ENCODE peak calls at places on chromosomes 16 and 17, in nine cellular contexts. One of them, this sample, is unnamed.

GRCh38 chr17:73855933-73856332 is 211.7 kb upstream of the SDK2 start:
- DNase-seq in SK-N-SH: no peak
- DNase-seq in B cell: no peak
- DNase-seq in SW 1271: no peak
- DNase-seq in retina: no peak
- DNase-seq in left cardiac atrium: no peak
- DNase-seq in activated T-helper 2 cell treated with anti-CD3 and anti-CD28 coated beads, Interferon-gamma antibody, Interleukin-2, Interleukin-4, amounts not matched to agents 10 μg/mL and 5 μg/mL and 100 μg/mL, durations not matched to agents 14 hours and 24 hours and 36 hours: no peak
- DNase-seq in heart right ventricle: peak; percentile 9
- DNase-seq in HAP-1: no peak
- DNase-seq in this sample: no peak

GRCh38 chr16:86516618-86517003 is 6.3 kb downstream of the FOXF1 start:
- DNase-seq in B cell: no peak
- DNase-seq in heart right ventricle: no peak
- DNase-seq in SK-N-SH: no peak
- DNase-seq in HAP-1: no peak
- DNase-seq in activated T-helper 2 cell treated with anti-CD3 and anti-CD28 coated beads, Interferon-gamma antibody, Interleukin-2, Interleukin-4, amounts not matched to agents 10 μg/mL and 5 μg/mL and 100 μg/mL, durations not matched to agents 14 hours and 24 hours and 36 hours: no peak
- DNase-seq in retina: peak; percentile 50
- DNase-seq in SW 1271: no peak
- DNase-seq in left cardiac atrium: no peak
- DNase-seq in this sample: no peak

GRCh38 chr17:73424571-73424970 is 112.8 kb upstream of the CDC42EP4 start:
- DNase-seq in retina: no peak
- DNase-seq in SK-N-SH: no peak
- DNase-seq in B cell: no peak
- DNase-seq in heart right ventricle: no peak
- DNase-seq in HAP-1: no peak
- DNase-seq in activated T-helper 2 cell treated with anti-CD3 and anti-CD28 coated beads, Interferon-gamma antibody, Interleukin-2, Interleukin-4, amounts not matched to agents 10 μg/mL and 5 μg/mL and 100 μg/mL, durations not matched to agents 14 hours and 24 hours and 36 hours: no peak
- DNase-seq in left cardiac atrium: no peak
- DNase-seq in SW 1271: no peak
- DNase-seq in this sample: no peak

GRCh38 chr16:53864819-53865491 is 161.0 kb downstream of the FTO start:
- DNase-seq in heart right ventricle: no peak
- DNase-seq in SW 1271: no peak
- DNase-seq in SK-N-SH: no peak
- DNase-seq in B cell: no peak
- DNase-seq in left cardiac atrium: no peak
- DNase-seq in HAP-1: no peak
- DNase-seq in activated T-helper 2 cell treated with anti-CD3 and anti-CD28 coated beads, Interferon-gamma antibody, Interleukin-2, Interleukin-4, amounts not matched to agents 10 μg/mL and 5 μg/mL and 100 μg/mL, durations not matched to agents 14 hours and 24 hours and 36 hours: no peak
- DNase-seq in retina: no peak
- DNase-seq in this sample: no peak

GRCh38 chr17:39167492-39167891 is 1.5 kb upstream of the ARL5C start:
- DNase-seq in B cell: no peak
- DNase-seq in HAP-1: no peak
- DNase-seq in retina: no peak
- DNase-seq in left cardiac atrium: no peak
- DNase-seq in SK-N-SH: no peak
- DNase-seq in heart right ventricle: peak; percentile 51
- DNase-seq in SW 1271: no peak
- DNase-seq in activated T-helper 2 cell treated with anti-CD3 and anti-CD28 coated beads, Interferon-gamma antibody, Interleukin-2, Interleukin-4, amounts not matched to agents 10 μg/mL and 5 μg/mL and 100 μg/mL, durations not matched to agents 14 hours and 24 hours and 36 hours: no peak
- DNase-seq in this sample: peak; percentile 88

GRCh38 chr17:38981640-38982039 is 14.4 kb upstream of the FBXO47 start:
- DNase-seq in B cell: no peak
- DNase-seq in SW 1271: no peak
- DNase-seq in activated T-helper 2 cell treated with anti-CD3 and anti-CD28 coated beads, Interferon-gamma antibody, Interleukin-2, Interleukin-4, amounts not matched to agents 10 μg/mL and 5 μg/mL and 100 μg/mL, durations not matched to agents 14 hours and 24 hours and 36 hours: no peak
- DNase-seq in retina: no peak
- DNase-seq in SK-N-SH: no peak
- DNase-seq in HAP-1: no peak
- DNase-seq in heart right ventricle: no peak
- DNase-seq in left cardiac atrium: no peak
- DNase-seq in this sample: no peak

GRCh38 chr16:12971216-12971615 is 69.8 kb downstream of the SHISA9 start:
- DNase-seq in SK-N-SH: peak; percentile 34
- DNase-seq in B cell: no peak
- DNase-seq in heart right ventricle: peak; percentile 11
- DNase-seq in retina: peak; percentile 57
- DNase-seq in left cardiac atrium: peak; percentile 29
- DNase-seq in activated T-helper 2 cell treated with anti-CD3 and anti-CD28 coated beads, Interferon-gamma antibody, Interleukin-2, Interleukin-4, amounts not matched to agents 10 μg/mL and 5 μg/mL and 100 μg/mL, durations not matched to agents 14 hours and 24 hours and 36 hours: no peak
- DNase-seq in HAP-1: no peak
- DNase-seq in SW 1271: no peak
- DNase-seq in this sample: no peak

GRCh38 chr17:16027708-16028584 is 28.3 kb downstream of the TTC19 start:
- DNase-seq in SW 1271: peak; percentile 92
- DNase-seq in HAP-1: no peak
- DNase-seq in B cell: no peak
- DNase-seq in retina: no peak
- DNase-seq in activated T-helper 2 cell treated with anti-CD3 and anti-CD28 coated beads, Interferon-gamma antibody, Interleukin-2, Interleukin-4, amounts not matched to agents 10 μg/mL and 5 μg/mL and 100 μg/mL, durations not matched to agents 14 hours and 24 hours and 36 hours: peak; percentile 15
- DNase-seq in left cardiac atrium: no peak
- DNase-seq in SK-N-SH: no peak
- DNase-seq in heart right ventricle: no peak
- DNase-seq in this sample: no peak

GRCh38 chr16:22191966-22192260 is 14.2 kb upstream of the EEF2K start:
- DNase-seq in retina: peak; percentile 30
- DNase-seq in B cell: no peak
- DNase-seq in HAP-1: peak; percentile 45
- DNase-seq in heart right ventricle: peak; percentile 34
- DNase-seq in SW 1271: no peak
- DNase-seq in left cardiac atrium: no peak
- DNase-seq in activated T-helper 2 cell treated with anti-CD3 and anti-CD28 coated beads, Interferon-gamma antibody, Interleukin-2, Interleukin-4, amounts not matched to agents 10 μg/mL and 5 μg/mL and 100 μg/mL, durations not matched to agents 14 hours and 24 hours and 36 hours: peak; percentile 33
- DNase-seq in SK-N-SH: no peak
- DNase-seq in this sample: no peak

GRCh38 chr17:58007781-58008706 is 998 bp upstream of the SRSF1 start:
- DNase-seq in retina: no peak
- DNase-seq in HAP-1: no peak
- DNase-seq in SW 1271: no peak
- DNase-seq in SK-N-SH: peak; percentile 45
- DNase-seq in B cell: no peak
- DNase-seq in left cardiac atrium: no peak
- DNase-seq in activated T-helper 2 cell treated with anti-CD3 and anti-CD28 coated beads, Interferon-gamma antibody, Interleukin-2, Interleukin-4, amounts not matched to agents 10 μg/mL and 5 μg/mL and 100 μg/mL, durations not matched to agents 14 hours and 24 hours and 36 hours: no peak
- DNase-seq in heart right ventricle: no peak
- DNase-seq in this sample: no peak

GRCh38 chr16:89332248-89333245 is 115.0 kb downstream of the ZNF778 start:
- DNase-seq in SK-N-SH: no peak
- DNase-seq in activated T-helper 2 cell treated with anti-CD3 and anti-CD28 coated beads, Interferon-gamma antibody, Interleukin-2, Interleukin-4, amounts not matched to agents 10 μg/mL and 5 μg/mL and 100 μg/mL, durations not matched to agents 14 hours and 24 hours and 36 hours: no peak
- DNase-seq in heart right ventricle: no peak
- DNase-seq in HAP-1: no peak
- DNase-seq in left cardiac atrium: peak; percentile 20
- DNase-seq in retina: no peak
- DNase-seq in B cell: no peak
- DNase-seq in SW 1271: no peak
- DNase-seq in this sample: no peak

GRCh38 chr17:78670850-78671291 is 93.7 kb upstream of the DNAH17 start:
- DNase-seq in SW 1271: no peak
- DNase-seq in left cardiac atrium: no peak
- DNase-seq in heart right ventricle: no peak
- DNase-seq in B cell: no peak
- DNase-seq in HAP-1: no peak
- DNase-seq in activated T-helper 2 cell treated with anti-CD3 and anti-CD28 coated beads, Interferon-gamma antibody, Interleukin-2, Interleukin-4, amounts not matched to agents 10 μg/mL and 5 μg/mL and 100 μg/mL, durations not matched to agents 14 hours and 24 hours and 36 hours: no peak
- DNase-seq in SK-N-SH: no peak
- DNase-seq in retina: no peak
- DNase-seq in this sample: no peak

GRCh38 chr17:4109424-4109823 is 33.4 kb downstream of the ZZEF1 start:
- DNase-seq in SW 1271: no peak
- DNase-seq in left cardiac atrium: no peak
- DNase-seq in SK-N-SH: no peak
- DNase-seq in activated T-helper 2 cell treated with anti-CD3 and anti-CD28 coated beads, Interferon-gamma antibody, Interleukin-2, Interleukin-4, amounts not matched to agents 10 μg/mL and 5 μg/mL and 100 μg/mL, durations not matched to agents 14 hours and 24 hours and 36 hours: no peak
- DNase-seq in heart right ventricle: no peak
- DNase-seq in B cell: no peak
- DNase-seq in retina: no peak
- DNase-seq in HAP-1: no peak
- DNase-seq in this sample: no peak

GRCh38 chr16:11164482-11165270 is 91.3 kb downstream of the SOCS1 start:
- DNase-seq in left cardiac atrium: no peak
- DNase-seq in B cell: no peak
- DNase-seq in HAP-1: no peak
- DNase-seq in heart right ventricle: no peak
- DNase-seq in SK-N-SH: no peak
- DNase-seq in retina: no peak
- DNase-seq in activated T-helper 2 cell treated with anti-CD3 and anti-CD28 coated beads, Interferon-gamma antibody, Interleukin-2, Interleukin-4, amounts not matched to agents 10 μg/mL and 5 μg/mL and 100 μg/mL, durations not matched to agents 14 hours and 24 hours and 36 hours: no peak
- DNase-seq in SW 1271: no peak
- DNase-seq in this sample: no peak

GRCh38 chr16:1610841-1611653 is 825 bp downstream of the IFT140 start:
- DNase-seq in SK-N-SH: no peak
- DNase-seq in SW 1271: no peak
- DNase-seq in retina: no peak
- DNase-seq in left cardiac atrium: no peak
- DNase-seq in activated T-helper 2 cell treated with anti-CD3 and anti-CD28 coated beads, Interferon-gamma antibody, Interleukin-2, Interleukin-4, amounts not matched to agents 10 μg/mL and 5 μg/mL and 100 μg/mL, durations not matched to agents 14 hours and 24 hours and 36 hours: no peak
- DNase-seq in HAP-1: no peak
- DNase-seq in heart right ventricle: no peak
- DNase-seq in B cell: no peak
- DNase-seq in this sample: no peak

GRCh38 chr16:25317732-25318316 is 60.2 kb upstream of the ZKSCAN2 start:
- DNase-seq in SW 1271: no peak
- DNase-seq in retina: no peak
- DNase-seq in HAP-1: no peak
- DNase-seq in left cardiac atrium: no peak
- DNase-seq in B cell: no peak
- DNase-seq in heart right ventricle: no peak
- DNase-seq in SK-N-SH: no peak
- DNase-seq in activated T-helper 2 cell treated with anti-CD3 and anti-CD28 coated beads, Interferon-gamma antibody, Interleukin-2, Interleukin-4, amounts not matched to agents 10 μg/mL and 5 μg/mL and 100 μg/mL, durations not matched to agents 14 hours and 24 hours and 36 hours: no peak
- DNase-seq in this sample: no peak

GRCh38 chr17:63480826-63481487 is 4.1 kb downstream of the ACE start:
- DNase-seq in activated T-helper 2 cell treated with anti-CD3 and anti-CD28 coated beads, Interferon-gamma antibody, Interleukin-2, Interleukin-4, amounts not matched to agents 10 μg/mL and 5 μg/mL and 100 μg/mL, durations not matched to agents 14 hours and 24 hours and 36 hours: no peak
- DNase-seq in SK-N-SH: peak; percentile 75
- DNase-seq in left cardiac atrium: no peak
- DNase-seq in retina: no peak
- DNase-seq in SW 1271: no peak
- DNase-seq in heart right ventricle: no peak
- DNase-seq in B cell: no peak
- DNase-seq in HAP-1: no peak
- DNase-seq in this sample: no peak

GRCh38 chr17:11240041-11240801 is 792 bp upstream of the SHISA6 start:
- DNase-seq in retina: peak; percentile 79
- DNase-seq in SW 1271: no peak
- DNase-seq in B cell: no peak
- DNase-seq in heart right ventricle: peak; percentile 13
- DNase-seq in HAP-1: no peak
- DNase-seq in left cardiac atrium: no peak
- DNase-seq in SK-N-SH: peak; percentile 54
- DNase-seq in activated T-helper 2 cell treated with anti-CD3 and anti-CD28 coated beads, Interferon-gamma antibody, Interleukin-2, Interleukin-4, amounts not matched to agents 10 μg/mL and 5 μg/mL and 100 μg/mL, durations not matched to agents 14 hours and 24 hours and 36 hours: no peak
- DNase-seq in this sample: no peak

GRCh38 chr17:73767696-73768095 is 123.5 kb upstream of the SDK2 start:
- DNase-seq in B cell: no peak
- DNase-seq in HAP-1: no peak
- DNase-seq in retina: no peak
- DNase-seq in SW 1271: no peak
- DNase-seq in left cardiac atrium: no peak
- DNase-seq in SK-N-SH: no peak
- DNase-seq in activated T-helper 2 cell treated with anti-CD3 and anti-CD28 coated beads, Interferon-gamma antibody, Interleukin-2, Interleukin-4, amounts not matched to agents 10 μg/mL and 5 μg/mL and 100 μg/mL, durations not matched to agents 14 hours and 24 hours and 36 hours: no peak
- DNase-seq in heart right ventricle: no peak
- DNase-seq in this sample: no peak

GRCh38 chr16:85768225-85768624 is 17.3 kb upstream of the C16orf74 start:
- DNase-seq in heart right ventricle: no peak
- DNase-seq in activated T-helper 2 cell treated with anti-CD3 and anti-CD28 coated beads, Interferon-gamma antibody, Interleukin-2, Interleukin-4, amounts not matched to agents 10 μg/mL and 5 μg/mL and 100 μg/mL, durations not matched to agents 14 hours and 24 hours and 36 hours: no peak
- DNase-seq in left cardiac atrium: no peak
- DNase-seq in SK-N-SH: no peak
- DNase-seq in retina: no peak
- DNase-seq in B cell: no peak
- DNase-seq in HAP-1: no peak
- DNase-seq in SW 1271: no peak
- DNase-seq in this sample: no peak

GRCh38 chr17:72362466-72363335 is 241.9 kb downstream of the SOX9 start:
- DNase-seq in B cell: no peak
- DNase-seq in heart right ventricle: no peak
- DNase-seq in activated T-helper 2 cell treated with anti-CD3 and anti-CD28 coated beads, Interferon-gamma antibody, Interleukin-2, Interleukin-4, amounts not matched to agents 10 μg/mL and 5 μg/mL and 100 μg/mL, durations not matched to agents 14 hours and 24 hours and 36 hours: no peak
- DNase-seq in left cardiac atrium: no peak
- DNase-seq in HAP-1: no peak
- DNase-seq in retina: no peak
- DNase-seq in SW 1271: no peak
- DNase-seq in SK-N-SH: no peak
- DNase-seq in this sample: no peak

GRCh38 chr17:1940810-1941185 is 84.3 kb downstream of the RTN4RL1 start:
- DNase-seq in retina: peak; percentile 73
- DNase-seq in HAP-1: no peak
- DNase-seq in heart right ventricle: no peak
- DNase-seq in SK-N-SH: no peak
- DNase-seq in left cardiac atrium: no peak
- DNase-seq in B cell: no peak
- DNase-seq in SW 1271: no peak
- DNase-seq in activated T-helper 2 cell treated with anti-CD3 and anti-CD28 coated beads, Interferon-gamma antibody, Interleukin-2, Interleukin-4, amounts not matched to agents 10 μg/mL and 5 μg/mL and 100 μg/mL, durations not matched to agents 14 hours and 24 hours and 36 hours: no peak
- DNase-seq in this sample: no peak

GRCh38 chr17:42422958-42423712 is at the start of gene CAVIN1:
- DNase-seq in SK-N-SH: peak; percentile 83
- DNase-seq in left cardiac atrium: peak; percentile 99
- DNase-seq in heart right ventricle: peak; percentile 100
- DNase-seq in retina: peak; percentile 65
- DNase-seq in SW 1271: peak; percentile 89
- DNase-seq in B cell: peak; percentile 59
- DNase-seq in HAP-1: peak; percentile 98
- DNase-seq in activated T-helper 2 cell treated with anti-CD3 and anti-CD28 coated beads, Interferon-gamma antibody, Interleukin-2, Interleukin-4, amounts not matched to agents 10 μg/mL and 5 μg/mL and 100 μg/mL, durations not matched to agents 14 hours and 24 hours and 36 hours: peak; percentile 14
- DNase-seq in this sample: peak; percentile 40

GRCh38 chr16:17412221-17412620 is 58.5 kb downstream of the XYLT1 start:
- DNase-seq in retina: no peak
- DNase-seq in activated T-helper 2 cell treated with anti-CD3 and anti-CD28 coated beads, Interferon-gamma antibody, Interleukin-2, Interleukin-4, amounts not matched to agents 10 μg/mL and 5 μg/mL and 100 μg/mL, durations not matched to agents 14 hours and 24 hours and 36 hours: no peak
- DNase-seq in B cell: no peak
- DNase-seq in SK-N-SH: no peak
- DNase-seq in heart right ventricle: no peak
- DNase-seq in SW 1271: no peak
- DNase-seq in left cardiac atrium: no peak
- DNase-seq in HAP-1: no peak
- DNase-seq in this sample: no peak

GRCh38 chr16:73170587-73170986 is 122.7 kb upstream of the ZFHX3 start:
- DNase-seq in SK-N-SH: peak; percentile 53
- DNase-seq in activated T-helper 2 cell treated with anti-CD3 and anti-CD28 coated beads, Interferon-gamma antibody, Interleukin-2, Interleukin-4, amounts not matched to agents 10 μg/mL and 5 μg/mL and 100 μg/mL, durations not matched to agents 14 hours and 24 hours and 36 hours: no peak
- DNase-seq in HAP-1: peak; percentile 44
- DNase-seq in SW 1271: no peak
- DNase-seq in B cell: no peak
- DNase-seq in retina: peak; percentile 27
- DNase-seq in left cardiac atrium: no peak
- DNase-seq in heart right ventricle: peak; percentile 30
- DNase-seq in this sample: no peak

GRCh38 chr16:12901204-12901596 is 198 bp upstream of the SHISA9 start:
- DNase-seq in retina: peak; percentile 78
- DNase-seq in left cardiac atrium: no peak
- DNase-seq in HAP-1: no peak
- DNase-seq in SK-N-SH: peak; percentile 37
- DNase-seq in B cell: no peak
- DNase-seq in activated T-helper 2 cell treated with anti-CD3 and anti-CD28 coated beads, Interferon-gamma antibody, Interleukin-2, Interleukin-4, amounts not matched to agents 10 μg/mL and 5 μg/mL and 100 μg/mL, durations not matched to agents 14 hours and 24 hours and 36 hours: no peak
- DNase-seq in heart right ventricle: no peak
- DNase-seq in SW 1271: no peak
- DNase-seq in this sample: no peak

GRCh38 chr17:19728114-19728495 is 11.7 kb upstream of the SLC47A2 start:
- DNase-seq in left cardiac atrium: peak; percentile 87
- DNase-seq in B cell: no peak
- DNase-seq in HAP-1: peak; percentile 43
- DNase-seq in SW 1271: no peak
- DNase-seq in heart right ventricle: peak; percentile 77
- DNase-seq in SK-N-SH: peak; percentile 88
- DNase-seq in retina: peak; percentile 51
- DNase-seq in activated T-helper 2 cell treated with anti-CD3 and anti-CD28 coated beads, Interferon-gamma antibody, Interleukin-2, Interleukin-4, amounts not matched to agents 10 μg/mL and 5 μg/mL and 100 μg/mL, durations not matched to agents 14 hours and 24 hours and 36 hours: no peak
- DNase-seq in this sample: no peak

GRCh38 chr17:33106525-33107162 is 115.0 kb downstream of the SPACA3 start:
- DNase-seq in activated T-helper 2 cell treated with anti-CD3 and anti-CD28 coated beads, Interferon-gamma antibody, Interleukin-2, Interleukin-4, amounts not matched to agents 10 μg/mL and 5 μg/mL and 100 μg/mL, durations not matched to agents 14 hours and 24 hours and 36 hours: no peak
- DNase-seq in HAP-1: no peak
- DNase-seq in B cell: no peak
- DNase-seq in retina: no peak
- DNase-seq in left cardiac atrium: no peak
- DNase-seq in SK-N-SH: no peak
- DNase-seq in heart right ventricle: no peak
- DNase-seq in SW 1271: no peak
- DNase-seq in this sample: no peak

GRCh38 chr17:44981221-44981968 is 13.3 kb upstream of the C1QL1 start:
- DNase-seq in SW 1271: no peak
- DNase-seq in heart right ventricle: no peak
- DNase-seq in HAP-1: no peak
- DNase-seq in SK-N-SH: no peak
- DNase-seq in activated T-helper 2 cell treated with anti-CD3 and anti-CD28 coated beads, Interferon-gamma antibody, Interleukin-2, Interleukin-4, amounts not matched to agents 10 μg/mL and 5 μg/mL and 100 μg/mL, durations not matched to agents 14 hours and 24 hours and 36 hours: no peak
- DNase-seq in retina: no peak
- DNase-seq in B cell: no peak
- DNase-seq in left cardiac atrium: no peak
- DNase-seq in this sample: no peak

GRCh38 chr16:79754081-79754872 is 153.7 kb upstream of the MAF start:
- DNase-seq in B cell: no peak
- DNase-seq in HAP-1: no peak
- DNase-seq in retina: no peak
- DNase-seq in heart right ventricle: no peak
- DNase-seq in SK-N-SH: no peak
- DNase-seq in activated T-helper 2 cell treated with anti-CD3 and anti-CD28 coated beads, Interferon-gamma antibody, Interleukin-2, Interleukin-4, amounts not matched to agents 10 μg/mL and 5 μg/mL and 100 μg/mL, durations not matched to agents 14 hours and 24 hours and 36 hours: no peak
- DNase-seq in SW 1271: no peak
- DNase-seq in left cardiac atrium: no peak
- DNase-seq in this sample: no peak

GRCh38 chr17:16352838-16353701 is at the start of gene CENPV:
- DNase-seq in SW 1271: no peak
- DNase-seq in heart right ventricle: no peak
- DNase-seq in B cell: peak; percentile 96
- DNase-seq in retina: peak; percentile 93
- DNase-seq in activated T-helper 2 cell treated with anti-CD3 and anti-CD28 coated beads, Interferon-gamma antibody, Interleukin-2, Interleukin-4, amounts not matched to agents 10 μg/mL and 5 μg/mL and 100 μg/mL, durations not matched to agents 14 hours and 24 hours and 36 hours: peak; percentile 49
- DNase-seq in HAP-1: peak; percentile 79
- DNase-seq in left cardiac atrium: peak; percentile 47
- DNase-seq in SK-N-SH: peak; percentile 95
- DNase-seq in this sample: peak; percentile 58